ENCODE peak calls at places on chromosomes 3 and 15, in four cellular contexts. X is NCI-H1436; Y is stimulated activated naive B cell treated with anti-CD40 and anti-IgM and Interleukin-4, amounts not matched to agents 10 μg/mL and 1 μg/mL and 100 μg/mL, for 72 hours; M is effector CD4-positive, alpha-beta T cell. V is an unnamed sample.
A peak's percentile ranks its signal among the peaks of the same experiment; 100 is the strongest.

GRCh38 chr3:23728651-23729117 is 77.1 kb upstream of the UBE2E1 start:
- DNase-seq in X (no peak), Y (no peak), M (no peak), V (no peak)

GRCh38 chr3:99870712-99871111 is 53.0 kb downstream of the CMSS1 start:
- DNase-seq in X (no peak), Y (no peak), M (no peak), V (no peak)

GRCh38 chr3:8524249-8524648 is 22.6 kb downstream of the LMCD1 start:
- DNase-seq in X (no peak), Y (no peak), M (no peak), V (no peak)

GRCh38 chr15:84681822-84682221 is 23.8 kb upstream of the NMB start:
- DNase-seq in X (no peak), Y (no peak), M (peak; percentile 43), V (no peak)

GRCh38 chr15:89112341-89112971 is 24.2 kb downstream of the ABHD2 start:
- DNase-seq in X (no peak), Y (no peak), M (no peak), V (no peak)

GRCh38 chr3:187264051-187264450 is 27.5 kb downstream of the MASP1 start:
- DNase-seq in X (no peak), Y (no peak), M (no peak), V (no peak)

GRCh38 chr15:42723068-42723467 is 13.9 kb downstream of the CDAN1 start:
- DNase-seq in X (no peak), Y (no peak), M (no peak), V (no peak)

GRCh38 chr3:61687206-61687605 is 125.8 kb downstream of the PTPRG start:
- DNase-seq in X (no peak), Y (no peak), M (no peak), V (no peak)

GRCh38 chr15:81052046-81052445 is 51.3 kb downstream of the TLNRD1 start:
- DNase-seq in X (no peak), Y (no peak), M (no peak), V (no peak)

GRCh38 chr3:194167873-194168272 is 31.9 kb downstream of the HES1 start:
- DNase-seq in X (no peak), Y (no peak), M (no peak), V (no peak)

GRCh38 chr15:60134609-60135008 is 130.5 kb downstream of the FOXB1 start:
- DNase-seq in X (no peak), Y (no peak), M (no peak), V (no peak)

GRCh38 chr3:46538803-46539442 is 27.2 kb downstream of the LRRC2 start:
- DNase-seq in X (no peak), Y (peak; percentile 88), M (peak; percentile 81), V (peak; percentile 87)

GRCh38 chr3:188362405-188362831 is 208.5 kb downstream of the LPP start:
- DNase-seq in X (no peak), Y (peak; percentile 15), M (no peak), V (no peak)

GRCh38 chr15:35547775-35548364 is 1.9 kb upstream of the DPH6 start:
- DNase-seq in X (no peak), Y (no peak), M (no peak), V (no peak)

GRCh38 chr15:37921527-37922385 is 12.7 kb upstream of the TMCO5A start:
- DNase-seq in X (no peak), Y (no peak), M (no peak), V (no peak)

GRCh38 chr3:185200639-185201038 is 47.8 kb upstream of the C3orf70 start:
- DNase-seq in X (no peak), Y (no peak), M (no peak), V (no peak)

GRCh38 chr3:32822609-32823498 is 5.1 kb downstream of the TRIM71 start:
- DNase-seq in X (no peak), Y (no peak), M (no peak), V (no peak)

GRCh38 chr15:68618339-68619302 is 39.8 kb downstream of the CORO2B start:
- DNase-seq in X (no peak), Y (no peak), M (no peak), V (no peak)

GRCh38 chr15:92714071-92714456 is 58.5 kb upstream of the FAM174B start:
- DNase-seq in X (no peak), Y (no peak), M (no peak), V (no peak)

GRCh38 chr3:169613053-169613803 is 50.3 kb downstream of the MECOM start:
- DNase-seq in X (no peak), Y (no peak), M (no peak), V (no peak)

GRCh38 chr3:13080591-13080990 is 7.4 kb upstream of the IQSEC1 start:
- DNase-seq in X (no peak), Y (no peak), M (no peak), V (no peak)

GRCh38 chr15:60135961-60136360 is 131.8 kb downstream of the FOXB1 start:
- DNase-seq in X (no peak), Y (no peak), M (no peak), V (no peak)

GRCh38 chr3:163879172-163879571 is 1199.1 kb downstream of the SI start:
- DNase-seq in X (no peak), Y (no peak), M (no peak), V (no peak)

GRCh38 chr15:66886241-66886675 is 179.1 kb upstream of the SMAD3 start:
- DNase-seq in X (no peak), Y (no peak), M (no peak), V (no peak)

GRCh38 chr3:109685084-109686079 is 348.0 kb upstream of the DPPA4 start:
- DNase-seq in X (no peak), Y (no peak), M (no peak), V (no peak)

GRCh38 chr3:188719545-188719944 is 452.2 kb upstream of the TPRG1 start:
- DNase-seq in X (no peak), Y (no peak), M (no peak), V (no peak)

V was measured in naive thymus-derived CD8-positive, alpha-beta T cell.